ENCODE peak calls at places on chromosomes 16 and 17, in five cellular contexts. D is NT2/D1, S is mesendoderm, I is heart right ventricle, O is colonic mucosa. C is an unnamed sample.

GRCh38 chr17:76528156-76528527 is 9.4 kb downstream of the CYGB start:
- DNase-seq in I (peak; percentile 42), S (no peak), O (no peak), D (no peak), C (no peak)

GRCh38 chr17:28715217-28715616 is 2.5 kb downstream of the RAB34 start:
- DNase-seq in D (no peak), I (no peak), O (no peak), S (no peak), C (no peak)

GRCh38 chr17:45270828-45271418 is 9.0 kb upstream of the SPATA32 start:
- DNase-seq in I (no peak), D (no peak), S (peak; percentile 40), O (no peak), C (no peak)

GRCh38 chr17:1182831-1183578 is 3.2 kb upstream of the ABR start:
- DNase-seq in I (no peak), S (no peak), O (no peak), D (no peak), C (no peak)

GRCh38 chr16:11674818-11675560 is 6.7 kb downstream of the SNN start:
- DNase-seq in I (no peak), O (no peak), D (no peak), S (no peak), C (peak; percentile 55)

GRCh38 chr17:55265434-55266021 is 768 bp downstream of the HLF start:
- DNase-seq in I (peak; percentile 34), O (no peak), D (no peak), S (no peak), C (no peak)

GRCh38 chr16:2715519-2715918 is 4.5 kb downstream of the PRSS27 start:
- DNase-seq in O (peak; percentile 60), D (no peak), S (peak; percentile 59), I (peak; percentile 75), C (no peak)

GRCh38 chr16:83137326-83137770 is 510.6 kb downstream of the CDH13 start:
- DNase-seq in I (no peak), S (no peak), D (no peak), O (peak; percentile 27), C (no peak)

GRCh38 chr17:45112559-45113423 is 19.5 kb downstream of the PLCD3 start:
- DNase-seq in S (no peak), D (no peak), O (no peak), I (no peak), C (no peak)

GRCh38 chr16:24204150-24204665 is 51.9 kb upstream of the CACNG3 start:
- DNase-seq in I (no peak), S (peak; percentile 60), O (no peak), D (no peak), C (no peak)

GRCh38 chr16:66605177-66605999 is 884 bp downstream of the CMTM3 start:
- DNase-seq in D (peak; percentile 33), O (peak; percentile 45), S (peak; percentile 67), I (peak; percentile 69), C (no peak)

GRCh38 chr17:37741334-37742113 is 3.3 kb downstream of the HNF1B start:
- DNase-seq in D (no peak), I (no peak), S (no peak), O (peak; percentile 49), C (no peak)

GRCh38 chr17:34303606-34304005 is 15.6 kb upstream of the CCL8 start:
- DNase-seq in S (no peak), D (no peak), O (no peak), I (no peak), C (no peak)

GRCh38 chr16:13866073-13866472 is 53.9 kb upstream of the ERCC4 start:
- DNase-seq in O (peak; percentile 73), S (peak; percentile 90), D (peak; percentile 67), I (peak; percentile 58), C (no peak)

GRCh38 chr16:89143911-89144675 is 27.5 kb upstream of the CDH15 start:
- DNase-seq in I (no peak), O (no peak), D (no peak), S (no peak), C (no peak)

GRCh38 chr16:65294708-65295107 is 172.8 kb upstream of the CDH11 start:
- DNase-seq in S (no peak), I (no peak), O (no peak), D (no peak), C (no peak)

GRCh38 chr17:34979650-34980352 is 511 bp upstream of the LIG3 start:
- DNase-seq in I (no peak), O (no peak), D (no peak), S (peak; percentile 38), C (no peak)

GRCh38 chr17:46782250-46782953 is 36.1 kb downstream of the WNT3 start:
- DNase-seq in S (peak; percentile 81), O (peak; percentile 36), D (no peak), I (no peak), C (no peak)

GRCh38 chr17:49798738-49799137 is 10.3 kb downstream of the KAT7 start:
- DNase-seq in D (no peak), O (no peak), S (no peak), I (no peak), C (no peak)

GRCh38 chr17:2931901-2932300 is 131.5 kb downstream of the OR1D5 start:
- DNase-seq in S (no peak), I (no peak), D (no peak), O (no peak), C (no peak)

GRCh38 chr16:29708917-29709600 is 30.1 kb downstream of the QPRT start:
- DNase-seq in D (peak; percentile 74), S (peak; percentile 90), O (no peak), I (no peak), C (no peak)

GRCh38 chr17:7858487-7858832 is 657 bp downstream of the CYB5D1 start:
- DNase-seq in I (peak; percentile 31), D (no peak), O (peak; percentile 48), S (peak; percentile 84), C (no peak)

GRCh38 chr16:71637398-71637797 is 11.4 kb downstream of the MARVELD3 start:
- DNase-seq in O (no peak), D (peak; percentile 88), I (no peak), S (peak; percentile 97), C (no peak)

GRCh38 chr17:40018211-40019121 is 3.2 kb downstream of the CSF3 start:
- DNase-seq in D (no peak), I (peak; percentile 45), S (peak; percentile 70), O (no peak), C (no peak)

GRCh38 chr17:66533572-66533971 is 231.2 kb downstream of the PRKCA start:
- DNase-seq in I (no peak), D (peak; percentile 52), O (no peak), S (peak; percentile 84), C (no peak)

GRCh38 chr16:55480228-55480655 is 1.2 kb downstream of the MMP2 start:
- DNase-seq in D (no peak), I (peak; percentile 87), S (peak; percentile 53), O (peak; percentile 68), C (peak; percentile 83)

GRCh38 chr16:77043076-77043475 is 147.9 kb upstream of the MON1B start:
- DNase-seq in S (peak; percentile 39), D (no peak), I (no peak), O (no peak), C (no peak)

GRCh38 chr17:55433029-55433628 is 11.5 kb upstream of the MMD start:
- DNase-seq in D (no peak), I (no peak), O (peak; percentile 39), S (peak; percentile 76), C (no peak)

GRCh38 chr17:41651625-41652460 is 27.5 kb upstream of the KRT17 start:
- DNase-seq in O (peak; percentile 93), I (no peak), S (no peak), D (no peak), C (peak; percentile 92)

GRCh38 chr16:24577167-24577566 is 37.8 kb downstream of the RBBP6 start:
- DNase-seq in D (no peak), O (no peak), I (no peak), S (no peak), C (no peak)

GRCh38 chr16:2518823-2519710 is 1.1 kb upstream of the AMDHD2 start:
- DNase-seq in O (no peak), I (no peak), D (no peak), S (no peak), C (no peak)

GRCh38 chr16:49491111-49491670 is 117.6 kb downstream of the C16orf78 start:
- DNase-seq in I (no peak), S (peak; percentile 23), O (no peak), D (no peak), C (peak; percentile 22)
- H3K4me1 ChIP-seq in I (peaks cover 11% of the 10 kb centered on the region), S (no peaks in the 10 kb centered on the region), O (no peaks in the 10 kb centered on the region), D (peaks cover 6% of the 10 kb centered on the region), C (no peaks in the 10 kb centered on the region)

GRCh38 chr17:57366558-57367351 is 110.4 kb downstream of the MSI2 start:
- DNase-seq in S (no peak), D (no peak), O (no peak), I (no peak), C (no peak)
- H3K4me1 ChIP-seq in S (peaks cover 8% of the 10 kb centered on the region), D (no peaks in the 10 kb centered on the region), O (peaks cover under 1% of the 10 kb centered on the region), I (peaks cover 42% of the 10 kb centered on the region), C (no peaks in the 10 kb centered on the region)

GRCh38 chr17:60164164-60164563 is 14.4 kb downstream of the CA4 start:
- DNase-seq in I (no peak), O (no peak), S (no peak), D (no peak), C (no peak)

GRCh38 chr17:60161598-60162330 is 12.0 kb downstream of the CA4 start:
- DNase-seq in I (no peak), O (no peak), D (no peak), S (peak; percentile 72), C (no peak)

GRCh38 chr17:60164697-60165096 is 14.9 kb downstream of the CA4 start:
- DNase-seq in O (no peak), I (no peak), S (no peak), D (no peak), C (no peak)

GRCh38 chr17:60165223-60165622 is 15.4 kb downstream of the CA4 start:
- DNase-seq in I (no peak), D (no peak), O (no peak), S (no peak), C (no peak)

DNA sequence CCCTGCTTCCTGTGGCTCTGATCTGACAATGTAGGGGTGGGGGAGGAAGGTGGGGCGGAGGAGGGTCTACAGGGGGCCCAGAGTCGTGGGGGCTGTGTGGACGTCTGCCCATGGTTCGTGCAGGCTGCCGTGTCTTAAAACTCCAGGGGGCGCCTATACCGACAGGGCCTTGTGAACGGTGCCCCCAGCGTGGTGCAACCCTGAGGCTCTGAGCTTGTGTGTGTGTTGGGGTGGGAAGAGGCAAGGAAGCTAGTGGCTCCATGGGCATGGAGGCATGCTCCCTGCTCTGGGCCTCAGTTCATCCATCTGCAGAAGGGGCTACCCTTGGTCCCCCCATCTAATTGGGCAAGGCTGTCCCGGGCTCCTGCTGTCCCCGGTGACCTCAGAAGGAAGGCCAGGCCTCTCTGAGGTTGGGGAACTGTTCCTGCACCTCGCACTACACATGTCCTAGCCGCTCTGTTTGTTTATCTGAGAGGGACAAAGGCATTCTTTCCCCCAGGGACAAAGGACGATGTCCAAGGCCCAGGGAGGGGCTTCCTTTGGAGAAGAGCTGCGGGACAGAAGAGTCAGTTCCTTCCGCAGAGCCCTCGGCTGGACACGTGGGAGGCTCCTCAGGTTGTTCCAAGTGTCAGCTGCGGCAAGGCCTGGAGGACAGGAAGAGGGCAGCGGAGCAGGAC is 13.5 kb downstream of the CA4 start:
- DNase-seq in I (no peak), D (no peak), O (no peak), S (no peak), C (no peak)
- H3K4me1 ChIP-seq in I (peaks cover 23% of the 10 kb centered on the region), D (peaks cover 28% of the 10 kb centered on the region), O (peaks cover 14% of the 10 kb centered on the region), S (peaks cover 10% of the 10 kb centered on the region), C (no peaks in the 10 kb centered on the region)

DNA sequence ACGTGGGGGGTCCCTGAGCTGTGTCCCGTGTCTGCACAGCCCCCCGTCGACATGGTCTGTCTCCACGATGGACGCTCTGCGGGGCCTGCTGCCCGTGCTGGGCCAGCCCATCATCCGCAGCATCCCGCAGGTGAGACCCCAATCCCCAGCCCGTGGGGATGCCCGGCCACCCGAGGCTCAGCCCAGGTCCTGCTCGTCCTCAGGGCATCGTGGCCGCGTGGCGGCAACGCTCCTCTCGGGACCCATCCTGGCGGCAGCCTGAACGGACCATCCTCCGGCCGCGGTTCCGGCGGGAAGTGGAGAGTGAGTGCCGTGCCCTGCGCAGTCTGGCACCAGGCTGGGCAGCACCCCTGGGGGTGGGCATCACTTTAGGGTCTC is 4.9 kb downstream of the MSLN start:
- DNase-seq in S (no peak), O (no peak), D (no peak), I (no peak), C (no peak)
- H3K4me1 ChIP-seq in S (no peaks in the 10 kb centered on the region), O (no peaks in the 10 kb centered on the region), D (peaks cover 29% of the 10 kb centered on the region), I (no peaks in the 10 kb centered on the region), C (no peaks in the 10 kb centered on the region)

C was measured in breast epithelium.